ENCODE peak calls at places on chromosomes 4 and X, in six cellular contexts. Q, J, B, C, T and Z are unnamed samples.

GRCh38 chr4:108965031-108965430 is 202.2 kb upstream of the ETNPPL start:
- DNase-seq in B (no peak), J (no peak), Q (no peak), C (no peak), T (no peak), Z (no peak)

GRCh38 chr4:54085284-54085683 is 14.7 kb upstream of the GSX2 start:
- DNase-seq in C (peak; percentile 82), T (no peak), B (no peak), Q (no peak), J (peak; percentile 94), Z (no peak)

GRCh38 chrX:132594129-132594528 is 105.3 kb upstream of the MBNL3 start:
- DNase-seq in J (no peak), Q (no peak), T (no peak), C (no peak), B (no peak), Z (no peak)

GRCh38 chr4:52507774-52508173 is 151.3 kb downstream of the USP46 start:
- DNase-seq in T (no peak), C (peak; percentile 16), B (no peak), Q (no peak), J (peak; percentile 2), Z (no peak)

GRCh38 chr4:13327991-13328390 is 156.1 kb downstream of the RAB28 start:
- DNase-seq in C (no peak), J (peak; percentile 12), B (no peak), Q (no peak), T (no peak), Z (no peak)

GRCh38 chrX:132592880-132593279 is 104.0 kb upstream of the MBNL3 start:
- DNase-seq in C (no peak), J (no peak), B (no peak), T (no peak), Q (no peak), Z (no peak)

GRCh38 chr4:144906181-144906895 is 191.7 kb downstream of the ANAPC10 start:
- DNase-seq in Q (no peak), C (peak; percentile 81), T (no peak), B (no peak), J (peak; percentile 25), Z (no peak)

GRCh38 chrX:12011075-12011474 is 127.2 kb upstream of the FRMPD4 start:
- DNase-seq in J (no peak), C (peak; percentile 7), T (no peak), Q (no peak), B (no peak), Z (no peak)

GRCh38 chr4:59179372-59179771 is 2020.8 kb upstream of the ADGRL3 start:
- DNase-seq in B (no peak), C (no peak), J (no peak), T (no peak), Q (no peak), Z (no peak)

GRCh38 chrX:109695637-109696036 is 37.4 kb downstream of the ACSL4 start:
- DNase-seq in B (no peak), Q (no peak), T (no peak), C (no peak), J (no peak), Z (no peak)

GRCh38 chrX:45850775-45851433 is 650.2 kb upstream of the DIPK2B start:
- DNase-seq in B (peak; percentile 14), C (peak; percentile 51), J (no peak), Q (peak; percentile 51), T (no peak), Z (peak; percentile 45)

GRCh38 chr4:176789955-176790354 is 2.8 kb downstream of the VEGFC start:
- DNase-seq in J (peak; percentile 85), C (peak; percentile 80), T (no peak), Q (no peak), B (no peak), Z (no peak)

GRCh38 chr4:576245-576821 is at the start of gene TMEM271:
- DNase-seq in J (no peak), T (no peak), Q (no peak), B (no peak), C (no peak), Z (no peak)

GRCh38 chrX:51334276-51334675 is 1.7 kb downstream of the NUDT10 start:
- DNase-seq in T (no peak), B (no peak), C (peak; percentile 16), J (no peak), Q (no peak), Z (no peak)

GRCh38 chr4:54986095-54986846 is 139.1 kb downstream of the KDR start:
- DNase-seq in T (no peak), B (no peak), C (no peak), Q (no peak), J (no peak), Z (no peak)

GRCh38 chr4:139266583-139267257 is 13.3 kb downstream of the MGARP start:
- DNase-seq in T (no peak), Q (peak; percentile 94), J (peak; percentile 45), C (peak; percentile 67), B (peak; percentile 43), Z (no peak)

GRCh38 chrX:149284616-149285015 is 220.5 kb downstream of the IDS start:
- DNase-seq in Q (no peak), C (no peak), J (no peak), B (no peak), T (no peak), Z (no peak)

GRCh38 chr4:1987296-1987695 is 21.5 kb downstream of the NELFA start:
- DNase-seq in C (no peak), T (no peak), J (no peak), Q (no peak), B (no peak), Z (no peak)

GRCh38 chr4:2256156-2256731 is 5.7 kb downstream of the MXD4 start:
- DNase-seq in J (no peak), C (no peak), T (peak; percentile 54), B (peak; percentile 11), Q (peak; percentile 41), Z (peak; percentile 15)

GRCh38 chr4:166174717-166175510 is 301.9 kb downstream of the TLL1 start:
- DNase-seq in B (no peak), C (peak; percentile 32), T (no peak), J (no peak), Q (no peak), Z (no peak)